ENCODE peak calls at places on chromosomes 16 and 17, in four cellular contexts. One of them, this sample, is unnamed.

GRCh38 chr16:5709889-5710288 is 612.3 kb upstream of the EEF2KMT start:
- DNase-seq in DMS79 treated with DMSO at 0.1 percent for 48 hours: no peak
- DNase-seq in cardiac muscle cell: no peak
- DNase-seq in RPMI7951: peak
- DNase-seq in this sample: peak

GRCh38 chr17:28925912-28926365 is 23.1 kb upstream of the DHRS13 start:
- DNase-seq in DMS79 treated with DMSO at 0.1 percent for 48 hours: peak
- DNase-seq in cardiac muscle cell: peak
- DNase-seq in RPMI7951: peak
- DNase-seq in this sample: no peak

GRCh38 chr17:75771334-75772281 is 6.6 kb upstream of the GALK1 start:
- DNase-seq in DMS79 treated with DMSO at 0.1 percent for 48 hours: no peak
- DNase-seq in cardiac muscle cell: peak
- DNase-seq in RPMI7951: peak
- DNase-seq in this sample: no peak

GRCh38 chr17:57925361-57925990 is 29.7 kb downstream of the CUEDC1 start:
- DNase-seq in DMS79 treated with DMSO at 0.1 percent for 48 hours: peak
- DNase-seq in cardiac muscle cell: no peak
- DNase-seq in RPMI7951: peak
- DNase-seq in this sample: no peak

GRCh38 chr17:52383493-52384100 is 225.1 kb upstream of the CA10 start:
- DNase-seq in DMS79 treated with DMSO at 0.1 percent for 48 hours: no peak
- DNase-seq in cardiac muscle cell: peak
- DNase-seq in RPMI7951: peak
- DNase-seq in this sample: peak

GRCh38 chr17:50428831-50429424 is 2.9 kb downstream of the ACSF2 start:
- DNase-seq in DMS79 treated with DMSO at 0.1 percent for 48 hours: no peak
- DNase-seq in cardiac muscle cell: no peak
- DNase-seq in RPMI7951: no peak
- DNase-seq in this sample: no peak

GRCh38 chr16:28063047-28063521 is 430 bp downstream of the GSG1L start:
- DNase-seq in DMS79 treated with DMSO at 0.1 percent for 48 hours: no peak
- DNase-seq in cardiac muscle cell: peak
- DNase-seq in RPMI7951: no peak
- DNase-seq in this sample: no peak

GRCh38 chr16:1788708-1789100 is 4.8 kb downstream of the IGFALS start:
- DNase-seq in DMS79 treated with DMSO at 0.1 percent for 48 hours: no peak
- DNase-seq in cardiac muscle cell: no peak
- DNase-seq in RPMI7951: no peak
- DNase-seq in this sample: no peak

GRCh38 chr17:50148226-50149098 is 2.0 kb downstream of the PPP1R9B start:
- DNase-seq in DMS79 treated with DMSO at 0.1 percent for 48 hours: peak
- DNase-seq in cardiac muscle cell: peak
- DNase-seq in RPMI7951: no peak
- DNase-seq in this sample: no peak

GRCh38 chr17:20993863-20994778 is 48.7 kb downstream of the USP22 start:
- DNase-seq in DMS79 treated with DMSO at 0.1 percent for 48 hours: no peak
- DNase-seq in cardiac muscle cell: no peak
- DNase-seq in RPMI7951: no peak
- DNase-seq in this sample: no peak

GRCh38 chr17:29862951-29863350 is 67.1 kb downstream of the SSH2 start:
- DNase-seq in DMS79 treated with DMSO at 0.1 percent for 48 hours: no peak
- DNase-seq in cardiac muscle cell: no peak
- DNase-seq in RPMI7951: no peak
- DNase-seq in this sample: no peak

GRCh38 chr16:57745768-57746167 is 10.2 kb downstream of the KATNB1 start:
- DNase-seq in DMS79 treated with DMSO at 0.1 percent for 48 hours: no peak
- DNase-seq in cardiac muscle cell: no peak
- DNase-seq in RPMI7951: no peak
- DNase-seq in this sample: no peak

GRCh38 chr17:82985436-82985820 is 94.0 kb upstream of the METRNL start:
- DNase-seq in DMS79 treated with DMSO at 0.1 percent for 48 hours: no peak
- DNase-seq in cardiac muscle cell: no peak
- DNase-seq in RPMI7951: no peak
- DNase-seq in this sample: no peak

GRCh38 chr17:47219621-47220475 is 10.7 kb downstream of the MYL4 start:
- DNase-seq in DMS79 treated with DMSO at 0.1 percent for 48 hours: no peak
- DNase-seq in cardiac muscle cell: no peak
- DNase-seq in RPMI7951: no peak
- DNase-seq in this sample: no peak

GRCh38 chr17:20896153-20896649 is 146.6 kb downstream of the USP22 start:
- DNase-seq in DMS79 treated with DMSO at 0.1 percent for 48 hours: no peak
- DNase-seq in cardiac muscle cell: peak
- DNase-seq in RPMI7951: peak
- DNase-seq in this sample: no peak

GRCh38 chr17:37261286-37261685 is 114.5 kb upstream of the C17orf78 start:
- DNase-seq in DMS79 treated with DMSO at 0.1 percent for 48 hours: no peak
- DNase-seq in cardiac muscle cell: peak
- DNase-seq in RPMI7951: peak
- DNase-seq in this sample: no peak

GRCh38 chr16:2092866-2093265 is 42.8 kb downstream of the PKD1 start:
- DNase-seq in DMS79 treated with DMSO at 0.1 percent for 48 hours: no peak
- DNase-seq in cardiac muscle cell: no peak
- DNase-seq in RPMI7951: no peak
- DNase-seq in this sample: no peak

GRCh38 chr17:53353919-53354351 is 468.8 kb upstream of the KIF2B start:
- DNase-seq in DMS79 treated with DMSO at 0.1 percent for 48 hours: no peak
- DNase-seq in cardiac muscle cell: peak
- DNase-seq in RPMI7951: no peak
- DNase-seq in this sample: no peak

GRCh38 chr17:67200727-67201301 is 44.2 kb downstream of the HELZ start:
- DNase-seq in DMS79 treated with DMSO at 0.1 percent for 48 hours: no peak
- DNase-seq in cardiac muscle cell: peak
- DNase-seq in RPMI7951: peak
- DNase-seq in this sample: no peak

GRCh38 chr17:41307647-41308046 is 1.5 kb downstream of the KRTAP16-1 start:
- DNase-seq in DMS79 treated with DMSO at 0.1 percent for 48 hours: no peak
- DNase-seq in cardiac muscle cell: no peak
- DNase-seq in RPMI7951: peak
- DNase-seq in this sample: no peak

GRCh38 chr17:6710317-6710716 is 2.9 kb downstream of the SLC13A5 start:
- DNase-seq in DMS79 treated with DMSO at 0.1 percent for 48 hours: no peak
- DNase-seq in cardiac muscle cell: no peak
- DNase-seq in RPMI7951: no peak
- DNase-seq in this sample: no peak

GRCh38 chr17:77863814-77864161 is 94.7 kb upstream of the TNRC6C start:
- DNase-seq in DMS79 treated with DMSO at 0.1 percent for 48 hours: peak
- DNase-seq in cardiac muscle cell: peak
- DNase-seq in RPMI7951: peak
- DNase-seq in this sample: no peak

GRCh38 chr17:11031787-11032186 is 193.9 kb upstream of the PIRT start:
- DNase-seq in DMS79 treated with DMSO at 0.1 percent for 48 hours: no peak
- DNase-seq in cardiac muscle cell: no peak
- DNase-seq in RPMI7951: no peak
- DNase-seq in this sample: peak

GRCh38 chr17:954431-955164 is 25.0 kb downstream of the NXN start:
- DNase-seq in DMS79 treated with DMSO at 0.1 percent for 48 hours: no peak
- DNase-seq in cardiac muscle cell: peak
- DNase-seq in RPMI7951: no peak
- DNase-seq in this sample: no peak

GRCh38 chr16:11262915-11263314 is 6.2 kb downstream of the TNP2 start:
- DNase-seq in DMS79 treated with DMSO at 0.1 percent for 48 hours: no peak
- DNase-seq in cardiac muscle cell: no peak
- DNase-seq in RPMI7951: no peak
- DNase-seq in this sample: no peak

GRCh38 chr16:69424053-69424934 is at the start of gene CYB5B:
- DNase-seq in DMS79 treated with DMSO at 0.1 percent for 48 hours: peak
- DNase-seq in cardiac muscle cell: peak
- DNase-seq in RPMI7951: peak
- DNase-seq in this sample: peak

GRCh38 chr16:89711601-89712475 is 8.9 kb downstream of the VPS9D1 start:
- DNase-seq in DMS79 treated with DMSO at 0.1 percent for 48 hours: no peak
- DNase-seq in cardiac muscle cell: peak
- DNase-seq in RPMI7951: peak
- DNase-seq in this sample: peak

GRCh38 chr17:737561-738113 is 5.2 kb downstream of the TLCD3A start:
- DNase-seq in DMS79 treated with DMSO at 0.1 percent for 48 hours: no peak
- DNase-seq in cardiac muscle cell: no peak
- DNase-seq in RPMI7951: no peak
- DNase-seq in this sample: no peak

GRCh38 chr17:75822119-75822799 is 21.9 kb downstream of the UNC13D start:
- DNase-seq in DMS79 treated with DMSO at 0.1 percent for 48 hours: peak
- DNase-seq in cardiac muscle cell: no peak
- DNase-seq in RPMI7951: no peak
- DNase-seq in this sample: no peak

GRCh38 chr17:48994548-48995331 is 2.4 kb upstream of the IGF2BP1 start:
- DNase-seq in DMS79 treated with DMSO at 0.1 percent for 48 hours: no peak
- DNase-seq in cardiac muscle cell: no peak
- DNase-seq in RPMI7951: no peak
- DNase-seq in this sample: no peak

GRCh38 chr16:65510850-65511249 is 389.0 kb upstream of the CDH11 start:
- DNase-seq in DMS79 treated with DMSO at 0.1 percent for 48 hours: no peak
- DNase-seq in cardiac muscle cell: peak
- DNase-seq in RPMI7951: peak
- DNase-seq in this sample: no peak

This sample was measured in NT2/D1.